ENCODE peak calls at places on chromosomes 11 and 22, in five cellular contexts. One of them, this sample, is unnamed.

GRCh38 chr22:29156507-29156906 is 49.2 kb upstream of the EMID1 start:
- DNase-seq in tibial artery: peak; percentile 46
- DNase-seq in neuronal stem cell: no peak
- DNase-seq in ovary: peak; percentile 22
- DNase-seq in neural progenitor cell: peak; percentile 64
- DNase-seq in this sample: no peak

GRCh38 chr11:117510646-117511045 is 183.0 kb downstream of the CEP164 start:
- DNase-seq in neuronal stem cell: no peak
- DNase-seq in ovary: no peak
- DNase-seq in neural progenitor cell: no peak
- DNase-seq in tibial artery: no peak
- DNase-seq in this sample: no peak

GRCh38 chr11:10493041-10493663 is 38.1 kb downstream of the AMPD3 start:
- DNase-seq in tibial artery: peak; percentile 48
- DNase-seq in ovary: no peak
- DNase-seq in neuronal stem cell: no peak
- DNase-seq in neural progenitor cell: no peak
- DNase-seq in this sample: no peak

GRCh38 chr22:42905217-42905616 is 48.1 kb upstream of the ARFGAP3 start:
- DNase-seq in ovary: no peak
- DNase-seq in neural progenitor cell: no peak
- DNase-seq in neuronal stem cell: no peak
- DNase-seq in tibial artery: no peak
- DNase-seq in this sample: no peak

GRCh38 chr11:104443387-104443786 is 279.4 kb upstream of the PDGFD start:
- DNase-seq in tibial artery: no peak
- DNase-seq in neuronal stem cell: no peak
- DNase-seq in neural progenitor cell: no peak
- DNase-seq in ovary: no peak
- DNase-seq in this sample: no peak

GRCh38 chr11:5280582-5281102 is 10.9 kb upstream of the HBE1 start:
- DNase-seq in neural progenitor cell: peak; percentile 39
- DNase-seq in tibial artery: peak; percentile 80
- DNase-seq in neuronal stem cell: no peak
- DNase-seq in ovary: peak; percentile 62
- DNase-seq in this sample: no peak

GRCh38 chr11:121964591-121964990 is 151.4 kb downstream of the BLID start:
- DNase-seq in ovary: no peak
- DNase-seq in tibial artery: no peak
- DNase-seq in neural progenitor cell: no peak
- DNase-seq in neuronal stem cell: no peak
- DNase-seq in this sample: no peak

GRCh38 chr22:46661221-46661851 is 41.1 kb downstream of the GRAMD4 start:
- DNase-seq in neuronal stem cell: no peak
- DNase-seq in ovary: no peak
- DNase-seq in neural progenitor cell: no peak
- DNase-seq in tibial artery: no peak
- DNase-seq in this sample: peak; percentile 62

GRCh38 chr11:77154381-77155081 is 26.5 kb downstream of the MYO7A start:
- DNase-seq in neural progenitor cell: no peak
- DNase-seq in tibial artery: no peak
- DNase-seq in neuronal stem cell: no peak
- DNase-seq in ovary: no peak
- DNase-seq in this sample: no peak

GRCh38 chr11:45264839-45265515 is 21.2 kb downstream of the SYT13 start:
- DNase-seq in neural progenitor cell: no peak
- DNase-seq in neuronal stem cell: no peak
- DNase-seq in ovary: no peak
- DNase-seq in tibial artery: no peak
- DNase-seq in this sample: no peak

GRCh38 chr11:8281266-8281665 is 17.6 kb upstream of the LMO1 start:
- DNase-seq in tibial artery: peak; percentile 11
- DNase-seq in neuronal stem cell: no peak
- DNase-seq in neural progenitor cell: peak; percentile 0
- DNase-seq in ovary: no peak
- DNase-seq in this sample: no peak

GRCh38 chr11:32052218-32052617 is 38.7 kb upstream of the RCN1 start:
- DNase-seq in neural progenitor cell: peak; percentile 71
- DNase-seq in neuronal stem cell: peak; percentile 47
- DNase-seq in tibial artery: peak; percentile 68
- DNase-seq in ovary: peak; percentile 44
- DNase-seq in this sample: peak; percentile 8

GRCh38 chr22:41638124-41638523 is 17.0 kb downstream of the XRCC6 start:
- DNase-seq in ovary: no peak
- DNase-seq in neuronal stem cell: no peak
- DNase-seq in tibial artery: no peak
- DNase-seq in neural progenitor cell: no peak
- DNase-seq in this sample: no peak

GRCh38 chr22:39446239-39446721 is 10.5 kb upstream of the MGAT3 start:
- DNase-seq in tibial artery: no peak
- DNase-seq in neural progenitor cell: peak; percentile 45
- DNase-seq in ovary: no peak
- DNase-seq in neuronal stem cell: no peak
- DNase-seq in this sample: no peak

GRCh38 chr11:47577460-47578041 is 1.2 kb downstream of the KBTBD4 start:
- DNase-seq in neural progenitor cell: no peak
- DNase-seq in neuronal stem cell: no peak
- DNase-seq in ovary: no peak
- DNase-seq in tibial artery: no peak
- DNase-seq in this sample: no peak

GRCh38 chr11:121048464-121049233 is 24.7 kb downstream of the TBCEL start:
- DNase-seq in neural progenitor cell: no peak
- DNase-seq in neuronal stem cell: no peak
- DNase-seq in ovary: no peak
- DNase-seq in tibial artery: no peak
- DNase-seq in this sample: no peak

GRCh38 chr22:33565580-33565995 is 354.7 kb downstream of the LARGE1 start:
- DNase-seq in neuronal stem cell: no peak
- DNase-seq in ovary: no peak
- DNase-seq in tibial artery: no peak
- DNase-seq in neural progenitor cell: no peak
- DNase-seq in this sample: no peak

GRCh38 chr22:35301370-35301874 is 1.7 kb downstream of the TOM1 start:
- DNase-seq in ovary: no peak
- DNase-seq in neural progenitor cell: no peak
- DNase-seq in tibial artery: no peak
- DNase-seq in neuronal stem cell: no peak
- DNase-seq in this sample: no peak

GRCh38 chr22:31625661-31626426 is 36.2 kb downstream of the PISD start:
- DNase-seq in tibial artery: peak; percentile 68
- DNase-seq in ovary: peak; percentile 50
- DNase-seq in neuronal stem cell: peak; percentile 63
- DNase-seq in neural progenitor cell: peak; percentile 89
- DNase-seq in this sample: no peak

GRCh38 chr11:86934263-86934932 is 20.8 kb downstream of the FZD4 start:
- DNase-seq in ovary: no peak
- DNase-seq in tibial artery: no peak
- DNase-seq in neuronal stem cell: no peak
- DNase-seq in neural progenitor cell: no peak
- DNase-seq in this sample: no peak

GRCh38 chr22:49632199-49633009 is 195.3 kb downstream of the BRD1 start:
- DNase-seq in ovary: peak; percentile 78
- DNase-seq in tibial artery: no peak
- DNase-seq in neuronal stem cell: peak; percentile 74
- DNase-seq in neural progenitor cell: peak; percentile 93
- DNase-seq in this sample: no peak

GRCh38 chr11:65116370-65117205 is 913 bp downstream of the ZNHIT2 start:
- DNase-seq in ovary: peak; percentile 61
- DNase-seq in tibial artery: peak; percentile 69
- DNase-seq in neural progenitor cell: peak; percentile 52
- DNase-seq in neuronal stem cell: no peak
- DNase-seq in this sample: no peak

DNA sequence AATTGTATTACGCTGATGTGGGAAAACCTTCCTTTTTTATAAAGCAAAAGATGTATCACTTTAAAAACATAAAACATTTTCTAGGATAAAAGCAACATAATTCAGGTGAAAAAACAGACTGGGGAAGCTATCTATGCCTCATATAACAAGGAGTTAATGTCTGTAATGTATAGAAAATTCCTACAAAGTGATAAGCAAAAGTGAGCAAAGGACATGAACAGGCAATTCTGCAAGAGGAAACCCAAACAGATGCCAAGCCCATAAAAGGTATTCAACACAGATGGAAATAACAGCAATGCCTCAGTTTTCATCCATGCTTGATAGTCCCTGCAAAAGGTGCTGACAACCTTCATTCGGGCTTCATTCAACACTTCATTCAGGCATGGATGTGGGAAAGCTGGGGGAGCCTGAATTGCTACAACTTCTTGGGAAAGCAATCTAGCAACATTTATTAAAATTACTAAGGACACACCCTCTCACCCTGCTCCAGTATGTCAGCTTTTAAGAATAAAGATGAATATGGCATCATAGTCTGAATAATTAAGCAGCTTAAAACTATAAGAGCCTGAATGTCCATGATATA is 39.3 kb downstream of the KCNQ1OT1 start:
- DNase-seq in neuronal stem cell: no peak
- DNase-seq in ovary: no peak
- DNase-seq in neural progenitor cell: no peak
- DNase-seq in tibial artery: no peak
- DNase-seq in this sample: no peak
- H3K9me3 ChIP-seq in neuronal stem cell: peaks cover 20% of the 10 kb centered on the region
- H3K9me3 ChIP-seq in ovary: no peaks in the 10 kb centered on the region
- H3K9me3 ChIP-seq in neural progenitor cell: peaks cover 13% of the 10 kb centered on the region
- H3K9me3 ChIP-seq in tibial artery: peaks cover 55% of the 10 kb centered on the region
- H3K9me3 ChIP-seq in this sample: no peaks in the 10 kb centered on the region

GRCh38 chr11:134542401-134543143 is 130.5 kb upstream of the B3GAT1 start:
- DNase-seq in tibial artery: peak; percentile 24
- DNase-seq in neural progenitor cell: no peak
- DNase-seq in neuronal stem cell: no peak
- DNase-seq in ovary: no peak
- DNase-seq in this sample: no peak
- H3K9me3 ChIP-seq in tibial artery: no peaks in the 10 kb centered on the region
- H3K9me3 ChIP-seq in neural progenitor cell: no peaks in the 10 kb centered on the region
- H3K9me3 ChIP-seq in neuronal stem cell: no peaks in the 10 kb centered on the region
- H3K9me3 ChIP-seq in ovary: no peaks in the 10 kb centered on the region
- H3K9me3 ChIP-seq in this sample: no peaks in the 10 kb centered on the region

DNA sequence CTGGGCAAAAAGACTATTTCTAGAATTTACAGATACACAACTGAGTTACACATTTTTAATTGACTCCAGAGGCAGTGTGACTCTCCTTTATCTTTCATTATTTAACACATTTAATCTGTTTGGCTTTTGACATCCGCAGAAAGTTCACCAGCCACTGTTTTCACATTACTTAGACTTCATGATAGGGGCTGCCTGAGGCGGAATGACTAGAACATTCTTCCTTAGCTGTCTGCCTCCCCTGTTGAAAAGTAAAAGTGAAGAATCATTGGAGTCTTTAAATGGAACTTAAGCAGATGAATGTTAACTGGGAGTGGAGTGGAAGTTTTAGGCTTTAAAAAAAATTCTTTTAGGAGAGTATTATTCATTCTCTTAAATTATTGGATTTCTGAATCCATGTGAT is 229.2 kb upstream of the MTNR1B start:
- DNase-seq in ovary: no peak
- DNase-seq in neuronal stem cell: no peak
- DNase-seq in tibial artery: no peak
- DNase-seq in neural progenitor cell: no peak
- DNase-seq in this sample: no peak
- H3K9me3 ChIP-seq in ovary: no peaks in the 10 kb centered on the region
- H3K9me3 ChIP-seq in neuronal stem cell: no peaks in the 10 kb centered on the region
- H3K9me3 ChIP-seq in tibial artery: no peaks in the 10 kb centered on the region
- H3K9me3 ChIP-seq in neural progenitor cell: no peaks in the 10 kb centered on the region
- H3K9me3 ChIP-seq in this sample: no peaks in the 10 kb centered on the region

GRCh38 chr11:50071584-50072225 is 39.0 kb downstream of the OR4C45 start:
- DNase-seq in tibial artery: no peak
- DNase-seq in neuronal stem cell: no peak
- DNase-seq in neural progenitor cell: no peak
- DNase-seq in ovary: no peak
- DNase-seq in this sample: no peak

GRCh38 chr11:50073113-50074105 is 40.7 kb downstream of the OR4C45 start:
- DNase-seq in tibial artery: no peak
- DNase-seq in ovary: no peak
- DNase-seq in neural progenitor cell: no peak
- DNase-seq in neuronal stem cell: no peak
- DNase-seq in this sample: no peak

GRCh38 chr11:50072226-50073112 is 39.8 kb downstream of the OR4C45 start:
- DNase-seq in neuronal stem cell: no peak
- DNase-seq in ovary: no peak
- DNase-seq in tibial artery: no peak
- DNase-seq in neural progenitor cell: no peak
- DNase-seq in this sample: no peak

GRCh38 chr11:50075856-50076255 is 43.2 kb downstream of the OR4C45 start:
- DNase-seq in neuronal stem cell: no peak
- DNase-seq in neural progenitor cell: no peak
- DNase-seq in tibial artery: no peak
- DNase-seq in ovary: no peak
- DNase-seq in this sample: no peak

GRCh38 chr11:50074161-50074560 is 41.5 kb downstream of the OR4C45 start:
- DNase-seq in tibial artery: no peak
- DNase-seq in ovary: no peak
- DNase-seq in neuronal stem cell: no peak
- DNase-seq in neural progenitor cell: no peak
- DNase-seq in this sample: no peak
- H3K9me3 ChIP-seq in tibial artery: peaks cover 10% of the 10 kb centered on the region
- H3K9me3 ChIP-seq in ovary: no peaks in the 10 kb centered on the region
- H3K9me3 ChIP-seq in neuronal stem cell: peaks cover 68% of the 10 kb centered on the region
- H3K9me3 ChIP-seq in neural progenitor cell: no peaks in the 10 kb centered on the region
- H3K9me3 ChIP-seq in this sample: no peaks in the 10 kb centered on the region

This sample was measured in T-helper 17 cell.